ENCODE peak calls at places on chromosomes 13 and 19, in six cellular contexts. One of them, this sample, is unnamed.

GRCh38 chr19:14530005-14530348 is 583 bp downstream of the TECR start:
- DNase-seq in AG04450: no peak
- DNase-seq in BJ: no peak
- DNase-seq in neural crest cell: no peak
- DNase-seq in NCI-H2081: no peak
- DNase-seq in ovary: no peak
- DNase-seq in this sample: no peak

GRCh38 chr19:55549500-55550320 is 4.4 kb upstream of the SBK3 start:
- DNase-seq in BJ: peak; percentile 92
- DNase-seq in AG04450: peak; percentile 62
- DNase-seq in ovary: no peak
- DNase-seq in NCI-H2081: peak; percentile 75
- DNase-seq in neural crest cell: peak; percentile 16
- DNase-seq in this sample: no peak

GRCh38 chr13:113854238-113855011 is 9.5 kb downstream of the GAS6 start:
- DNase-seq in ovary: peak; percentile 42
- DNase-seq in neural crest cell: no peak
- DNase-seq in BJ: no peak
- DNase-seq in NCI-H2081: no peak
- DNase-seq in AG04450: no peak
- DNase-seq in this sample: no peak

GRCh38 chr19:1000095-1000494 is at the start of gene GRIN3B:
- DNase-seq in neural crest cell: peak; percentile 54
- DNase-seq in AG04450: no peak
- DNase-seq in BJ: no peak
- DNase-seq in NCI-H2081: no peak
- DNase-seq in ovary: no peak
- DNase-seq in this sample: peak; percentile 42

GRCh38 chr19:6765738-6766356 is 1.4 kb downstream of the SH2D3A start:
- DNase-seq in neural crest cell: no peak
- DNase-seq in BJ: no peak
- DNase-seq in AG04450: no peak
- DNase-seq in NCI-H2081: peak; percentile 40
- DNase-seq in ovary: no peak
- DNase-seq in this sample: no peak

GRCh38 chr19:679418-680286 is 3.5 kb downstream of the FSTL3 start:
- DNase-seq in BJ: no peak
- DNase-seq in AG04450: peak; percentile 48
- DNase-seq in NCI-H2081: peak; percentile 35
- DNase-seq in neural crest cell: peak; percentile 38
- DNase-seq in ovary: peak; percentile 88
- DNase-seq in this sample: no peak

GRCh38 chr13:74132768-74133656 is 1.2 kb downstream of the KLF12 start:
- DNase-seq in ovary: peak; percentile 61
- DNase-seq in AG04450: no peak
- DNase-seq in NCI-H2081: no peak
- DNase-seq in BJ: no peak
- DNase-seq in neural crest cell: peak; percentile 20
- DNase-seq in this sample: peak; percentile 55

GRCh38 chr19:50321831-50322230 is 7.3 kb downstream of the KCNC3 start:
- DNase-seq in neural crest cell: no peak
- DNase-seq in AG04450: no peak
- DNase-seq in NCI-H2081: no peak
- DNase-seq in ovary: no peak
- DNase-seq in BJ: no peak
- DNase-seq in this sample: no peak

GRCh38 chr19:325937-326565 is 18.5 kb downstream of the MIER2 start:
- DNase-seq in AG04450: no peak
- DNase-seq in neural crest cell: no peak
- DNase-seq in NCI-H2081: no peak
- DNase-seq in ovary: no peak
- DNase-seq in BJ: no peak
- DNase-seq in this sample: no peak

GRCh38 chr13:51502206-51502651 is 49.4 kb upstream of the INTS6 start:
- DNase-seq in NCI-H2081: no peak
- DNase-seq in BJ: no peak
- DNase-seq in ovary: no peak
- DNase-seq in AG04450: no peak
- DNase-seq in neural crest cell: no peak
- DNase-seq in this sample: no peak

GRCh38 chr13:95741584-95742563 is 64.9 kb downstream of the DNAJC3 start:
- DNase-seq in BJ: no peak
- DNase-seq in AG04450: no peak
- DNase-seq in neural crest cell: no peak
- DNase-seq in NCI-H2081: no peak
- DNase-seq in ovary: no peak
- DNase-seq in this sample: no peak

GRCh38 chr13:28653111-28653510 is 5.8 kb upstream of the POMP start:
- DNase-seq in ovary: no peak
- DNase-seq in NCI-H2081: no peak
- DNase-seq in BJ: no peak
- DNase-seq in AG04450: no peak
- DNase-seq in neural crest cell: no peak
- DNase-seq in this sample: no peak

GRCh38 chr19:17654993-17655392 is 33.2 kb downstream of the UNC13A start:
- DNase-seq in BJ: no peak
- DNase-seq in ovary: no peak
- DNase-seq in AG04450: no peak
- DNase-seq in neural crest cell: no peak
- DNase-seq in NCI-H2081: no peak
- DNase-seq in this sample: no peak

GRCh38 chr13:104592127-104592526 is 1525.9 kb upstream of the SLC10A2 start:
- DNase-seq in neural crest cell: no peak
- DNase-seq in BJ: peak; percentile 37
- DNase-seq in AG04450: peak; percentile 30
- DNase-seq in NCI-H2081: no peak
- DNase-seq in ovary: no peak
- DNase-seq in this sample: no peak

GRCh38 chr19:2142173-2142829 is 9.1 kb downstream of the AP3D1 start:
- DNase-seq in AG04450: no peak
- DNase-seq in neural crest cell: no peak
- DNase-seq in NCI-H2081: no peak
- DNase-seq in ovary: no peak
- DNase-seq in BJ: no peak
- DNase-seq in this sample: no peak

GRCh38 chr13:114285166-114285808 is 3.9 kb downstream of the UPF3A start:
- DNase-seq in neural crest cell: no peak
- DNase-seq in BJ: no peak
- DNase-seq in ovary: no peak
- DNase-seq in NCI-H2081: no peak
- DNase-seq in AG04450: no peak
- DNase-seq in this sample: no peak

GRCh38 chr19:42335971-42336370 is 10.5 kb downstream of the MEGF8 start:
- DNase-seq in NCI-H2081: no peak
- DNase-seq in BJ: no peak
- DNase-seq in neural crest cell: no peak
- DNase-seq in AG04450: no peak
- DNase-seq in ovary: no peak
- DNase-seq in this sample: no peak

GRCh38 chr19:35090160-35090794 is 25.3 kb upstream of the FXYD3 start:
- DNase-seq in NCI-H2081: peak; percentile 31
- DNase-seq in ovary: peak; percentile 36
- DNase-seq in AG04450: no peak
- DNase-seq in neural crest cell: peak; percentile 60
- DNase-seq in BJ: no peak
- DNase-seq in this sample: peak; percentile 19

GRCh38 chr19:55117063-55117635 is 288 bp downstream of the PPP1R12C start:
- DNase-seq in ovary: no peak
- DNase-seq in AG04450: no peak
- DNase-seq in BJ: no peak
- DNase-seq in NCI-H2081: no peak
- DNase-seq in neural crest cell: no peak
- DNase-seq in this sample: no peak

GRCh38 chr19:13363954-13364353 is 142.3 kb downstream of the CACNA1A start:
- DNase-seq in neural crest cell: no peak
- DNase-seq in AG04450: no peak
- DNase-seq in NCI-H2081: no peak
- DNase-seq in BJ: no peak
- DNase-seq in ovary: no peak
- DNase-seq in this sample: no peak

This sample was measured in CD8-positive, alpha-beta memory T cell.